ENCODE peak calls at places on chromosome 18, in six cellular contexts. One of them, this sample, is unnamed.

GRCh38 chr18:70288171-70288850 is 534 bp upstream of the SOCS6 start:
- DNase-seq in A673: peak; percentile 51
- DNase-seq in thoracic aorta: no peak
- DNase-seq in AG09309: no peak
- DNase-seq in brain microvascular endothelial cell: no peak
- DNase-seq in left lung: peak; percentile 73
- DNase-seq in this sample: no peak

GRCh38 chr18:11553098-11553940 is 56.1 kb upstream of the SLC35G4 start:
- DNase-seq in thoracic aorta: no peak
- DNase-seq in brain microvascular endothelial cell: peak; percentile 55
- DNase-seq in AG09309: no peak
- DNase-seq in left lung: no peak
- DNase-seq in A673: peak; percentile 63
- DNase-seq in this sample: peak; percentile 75

GRCh38 chr18:74282359-74283254 is 9.2 kb downstream of the CYB5A start:
- DNase-seq in brain microvascular endothelial cell: no peak
- DNase-seq in AG09309: no peak
- DNase-seq in left lung: no peak
- DNase-seq in thoracic aorta: no peak
- DNase-seq in A673: no peak
- DNase-seq in this sample: no peak

GRCh38 chr18:49565656-49566055 is 3.8 kb downstream of the LIPG start:
- DNase-seq in brain microvascular endothelial cell: no peak
- DNase-seq in thoracic aorta: no peak
- DNase-seq in left lung: no peak
- DNase-seq in AG09309: no peak
- DNase-seq in A673: no peak
- DNase-seq in this sample: no peak

GRCh38 chr18:31685097-31686082 is 1.0 kb upstream of the B4GALT6 start:
- DNase-seq in thoracic aorta: no peak
- DNase-seq in brain microvascular endothelial cell: peak; percentile 16
- DNase-seq in A673: peak; percentile 69
- DNase-seq in left lung: peak; percentile 91
- DNase-seq in AG09309: no peak
- DNase-seq in this sample: peak; percentile 95

GRCh38 chr18:43789234-43790000 is 512.1 kb upstream of the SYT4 start:
- DNase-seq in thoracic aorta: no peak
- DNase-seq in left lung: no peak
- DNase-seq in AG09309: no peak
- DNase-seq in brain microvascular endothelial cell: peak; percentile 11
- DNase-seq in A673: peak; percentile 25
- DNase-seq in this sample: no peak

GRCh38 chr18:6022840-6023239 is 127.5 kb upstream of the TMEM200C start:
- DNase-seq in thoracic aorta: no peak
- DNase-seq in brain microvascular endothelial cell: no peak
- DNase-seq in A673: no peak
- DNase-seq in left lung: no peak
- DNase-seq in AG09309: peak; percentile 14
- DNase-seq in this sample: no peak

GRCh38 chr18:75208055-75208835 is 694 bp downstream of the PTGR3 start:
- DNase-seq in left lung: peak; percentile 89
- DNase-seq in AG09309: no peak
- DNase-seq in brain microvascular endothelial cell: peak; percentile 31
- DNase-seq in thoracic aorta: no peak
- DNase-seq in A673: peak; percentile 70
- DNase-seq in this sample: peak; percentile 62

GRCh38 chr18:21735452-21736015 is 5.1 kb upstream of the MIB1 start:
- DNase-seq in left lung: no peak
- DNase-seq in thoracic aorta: no peak
- DNase-seq in AG09309: no peak
- DNase-seq in brain microvascular endothelial cell: peak; percentile 61
- DNase-seq in A673: no peak
- DNase-seq in this sample: no peak

GRCh38 chr18:68466714-68467113 is 248.2 kb downstream of the TMX3 start:
- DNase-seq in brain microvascular endothelial cell: no peak
- DNase-seq in thoracic aorta: no peak
- DNase-seq in AG09309: no peak
- DNase-seq in A673: no peak
- DNase-seq in left lung: no peak
- DNase-seq in this sample: no peak

GRCh38 chr18:44497294-44497693 is 183.4 kb upstream of the SETBP1 start:
- DNase-seq in thoracic aorta: no peak
- DNase-seq in A673: no peak
- DNase-seq in brain microvascular endothelial cell: no peak
- DNase-seq in left lung: no peak
- DNase-seq in AG09309: no peak
- DNase-seq in this sample: no peak

GRCh38 chr18:48825101-48825745 is 125.5 kb downstream of the SMAD7 start:
- DNase-seq in AG09309: no peak
- DNase-seq in left lung: no peak
- DNase-seq in thoracic aorta: no peak
- DNase-seq in A673: no peak
- DNase-seq in brain microvascular endothelial cell: no peak
- DNase-seq in this sample: no peak

GRCh38 chr18:35841283-35841682 is 131.2 kb upstream of the RMP24 start:
- DNase-seq in brain microvascular endothelial cell: no peak
- DNase-seq in A673: no peak
- DNase-seq in thoracic aorta: no peak
- DNase-seq in left lung: no peak
- DNase-seq in AG09309: no peak
- DNase-seq in this sample: peak; percentile 22

GRCh38 chr18:61888622-61889021 is 4.2 kb downstream of the RNF152 start:
- DNase-seq in brain microvascular endothelial cell: no peak
- DNase-seq in thoracic aorta: no peak
- DNase-seq in left lung: no peak
- DNase-seq in A673: no peak
- DNase-seq in AG09309: no peak
- DNase-seq in this sample: no peak

GRCh38 chr18:39271654-39272053 is 1706.1 kb upstream of the CELF4 start:
- DNase-seq in left lung: no peak
- DNase-seq in thoracic aorta: no peak
- DNase-seq in A673: no peak
- DNase-seq in AG09309: no peak
- DNase-seq in brain microvascular endothelial cell: no peak
- DNase-seq in this sample: no peak

GRCh38 chr18:21444465-21445023 is 156.0 kb downstream of the ESCO1 start:
- DNase-seq in left lung: no peak
- DNase-seq in A673: peak; percentile 55
- DNase-seq in brain microvascular endothelial cell: peak; percentile 36
- DNase-seq in AG09309: peak; percentile 24
- DNase-seq in thoracic aorta: no peak
- DNase-seq in this sample: peak; percentile 65

GRCh38 chr18:47730795-47731194 is 199.7 kb downstream of the SMAD2 start:
- DNase-seq in brain microvascular endothelial cell: peak; percentile 15
- DNase-seq in thoracic aorta: no peak
- DNase-seq in A673: no peak
- DNase-seq in left lung: no peak
- DNase-seq in AG09309: no peak
- DNase-seq in this sample: no peak

GRCh38 chr18:6498265-6498664 is 83.6 kb upstream of the L3MBTL4 start:
- DNase-seq in AG09309: no peak
- DNase-seq in left lung: no peak
- DNase-seq in A673: no peak
- DNase-seq in brain microvascular endothelial cell: no peak
- DNase-seq in thoracic aorta: no peak
- DNase-seq in this sample: no peak

GRCh38 chr18:183769-184168 is 25.4 kb downstream of the USP14 start:
- DNase-seq in A673: peak; percentile 40
- DNase-seq in AG09309: no peak
- DNase-seq in left lung: no peak
- DNase-seq in thoracic aorta: no peak
- DNase-seq in brain microvascular endothelial cell: peak; percentile 6
- DNase-seq in this sample: no peak

GRCh38 chr18:68509902-68510301 is 205.0 kb downstream of the TMX3 start:
- DNase-seq in A673: no peak
- DNase-seq in left lung: no peak
- DNase-seq in AG09309: no peak
- DNase-seq in brain microvascular endothelial cell: no peak
- DNase-seq in thoracic aorta: no peak
- DNase-seq in this sample: no peak

GRCh38 chr18:57853864-57854263 is 50.7 kb upstream of the ATP8B1 start:
- DNase-seq in left lung: no peak
- DNase-seq in AG09309: no peak
- DNase-seq in brain microvascular endothelial cell: no peak
- DNase-seq in A673: no peak
- DNase-seq in thoracic aorta: no peak
- DNase-seq in this sample: no peak

GRCh38 chr18:23331091-23331920 is 121.8 kb upstream of the RIOK3 start:
- DNase-seq in brain microvascular endothelial cell: no peak
- DNase-seq in AG09309: no peak
- DNase-seq in left lung: peak; percentile 80
- DNase-seq in thoracic aorta: no peak
- DNase-seq in A673: no peak
- DNase-seq in this sample: no peak

GRCh38 chr18:28127763-28128737 is 48.9 kb downstream of the CDH2 start:
- DNase-seq in left lung: no peak
- DNase-seq in A673: no peak
- DNase-seq in AG09309: no peak
- DNase-seq in brain microvascular endothelial cell: no peak
- DNase-seq in thoracic aorta: no peak
- DNase-seq in this sample: no peak

GRCh38 chr18:79006106-79006795 is 26.6 kb downstream of the SALL3 start:
- DNase-seq in AG09309: no peak
- DNase-seq in left lung: peak; percentile 72
- DNase-seq in brain microvascular endothelial cell: no peak
- DNase-seq in thoracic aorta: no peak
- DNase-seq in A673: no peak
- DNase-seq in this sample: no peak

GRCh38 chr18:24400587-24400986 is 3.0 kb upstream of the OSBPL1A start:
- DNase-seq in left lung: no peak
- DNase-seq in A673: no peak
- DNase-seq in thoracic aorta: no peak
- DNase-seq in AG09309: no peak
- DNase-seq in brain microvascular endothelial cell: no peak
- DNase-seq in this sample: no peak

GRCh38 chr18:24404591-24404990 is 7.0 kb upstream of the OSBPL1A start:
- DNase-seq in A673: no peak
- DNase-seq in left lung: no peak
- DNase-seq in AG09309: no peak
- DNase-seq in thoracic aorta: no peak
- DNase-seq in brain microvascular endothelial cell: no peak
- DNase-seq in this sample: no peak

GRCh38 chr18:24398515-24398914 is 891 bp upstream of the OSBPL1A start:
- DNase-seq in thoracic aorta: no peak
- DNase-seq in left lung: no peak
- DNase-seq in brain microvascular endothelial cell: peak; percentile 20
- DNase-seq in A673: peak; percentile 35
- DNase-seq in AG09309: peak; percentile 20
- DNase-seq in this sample: no peak

GRCh38 chr18:24403076-24403475 is 5.5 kb upstream of the OSBPL1A start:
- DNase-seq in thoracic aorta: no peak
- DNase-seq in left lung: no peak
- DNase-seq in AG09309: no peak
- DNase-seq in A673: no peak
- DNase-seq in brain microvascular endothelial cell: no peak
- DNase-seq in this sample: no peak

DNA sequence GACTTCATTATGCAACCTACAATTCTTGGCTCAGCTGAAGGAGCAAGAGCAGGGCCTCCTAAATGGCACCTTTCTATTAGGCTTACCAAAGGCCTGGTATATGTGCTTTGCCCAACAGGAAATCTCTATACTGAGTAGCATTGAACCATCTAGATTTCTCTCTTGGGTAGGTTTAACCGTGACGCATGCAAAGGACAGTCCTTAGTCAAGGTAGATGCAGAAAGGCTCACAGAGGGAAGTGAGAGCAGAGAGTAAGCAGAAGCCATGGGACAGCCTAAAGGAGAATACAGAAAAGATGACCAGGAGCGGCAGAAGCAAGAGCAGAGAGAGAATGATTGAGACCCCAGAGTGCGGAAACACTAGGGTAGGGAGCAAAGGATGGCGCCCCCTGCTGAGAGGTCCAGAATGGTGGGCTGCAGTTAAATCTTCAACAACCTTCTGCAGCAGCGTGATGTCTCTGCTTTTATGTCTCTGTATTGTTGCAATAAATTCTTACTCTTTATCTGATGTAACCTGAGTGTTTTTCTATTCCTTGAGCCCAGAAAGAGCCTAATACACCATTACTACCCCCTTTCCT is 4.7 kb upstream of the OSBPL1A start:
- DNase-seq in brain microvascular endothelial cell: no peak
- DNase-seq in thoracic aorta: no peak
- DNase-seq in A673: no peak
- DNase-seq in AG09309: no peak
- DNase-seq in left lung: no peak
- DNase-seq in this sample: no peak
- TF ChIP-seq CTCF in brain microvascular endothelial cell: peak; percentile 48
- TF ChIP-seq CTCF in thoracic aorta: no peak
- TF ChIP-seq CTCF in A673: peak; percentile 42
- TF ChIP-seq CTCF in AG09309: peak; percentile 6
- TF ChIP-seq CTCF in left lung: peak; percentile 20
- TF ChIP-seq CTCF in this sample: peak; percentile 13

GRCh38 chr18:58861353-58861752 is 3.3 kb upstream of the ZNF532 start:
- DNase-seq in left lung: no peak
- DNase-seq in AG09309: no peak
- DNase-seq in thoracic aorta: no peak
- DNase-seq in A673: no peak
- DNase-seq in brain microvascular endothelial cell: no peak
- DNase-seq in this sample: no peak
- H3K4me3 ChIP-seq in left lung: no peak overlapping the region
- H3K4me3 ChIP-seq in AG09309: no peak overlapping the region
- H3K4me3 ChIP-seq in thoracic aorta: peak overlapping the region; percentile 24
- H3K4me3 ChIP-seq in A673: no peak overlapping the region
- H3K4me3 ChIP-seq in brain microvascular endothelial cell: no peak overlapping the region
- H3K4me3 ChIP-seq in this sample: no peak overlapping the region

GRCh38 chr18:9682572-9682971 is 25.5 kb upstream of the RAB31 start:
- DNase-seq in AG09309: no peak
- DNase-seq in left lung: no peak
- DNase-seq in A673: no peak
- DNase-seq in thoracic aorta: no peak
- DNase-seq in brain microvascular endothelial cell: no peak
- DNase-seq in this sample: no peak

GRCh38 chr18:9684901-9685738 is 23.0 kb upstream of the RAB31 start:
- DNase-seq in A673: no peak
- DNase-seq in AG09309: no peak
- DNase-seq in brain microvascular endothelial cell: no peak
- DNase-seq in left lung: no peak
- DNase-seq in thoracic aorta: no peak
- DNase-seq in this sample: peak; percentile 9

GRCh38 chr18:9688036-9688741 is 19.9 kb upstream of the RAB31 start:
- DNase-seq in AG09309: no peak
- DNase-seq in A673: no peak
- DNase-seq in thoracic aorta: no peak
- DNase-seq in brain microvascular endothelial cell: peak; percentile 75
- DNase-seq in left lung: no peak
- DNase-seq in this sample: no peak

GRCh38 chr18:9681217-9681616 is 26.9 kb upstream of the RAB31 start:
- DNase-seq in thoracic aorta: no peak
- DNase-seq in brain microvascular endothelial cell: no peak
- DNase-seq in AG09309: no peak
- DNase-seq in left lung: no peak
- DNase-seq in A673: no peak
- DNase-seq in this sample: no peak

GRCh38 chr18:9683418-9684396 is 24.4 kb upstream of the RAB31 start:
- DNase-seq in brain microvascular endothelial cell: peak; percentile 68
- DNase-seq in thoracic aorta: no peak
- DNase-seq in AG09309: no peak
- DNase-seq in A673: peak; percentile 70
- DNase-seq in left lung: no peak
- DNase-seq in this sample: no peak
- TF ChIP-seq CTCF in brain microvascular endothelial cell: peak; percentile 81
- TF ChIP-seq CTCF in thoracic aorta: peak; percentile 23
- TF ChIP-seq CTCF in AG09309: peak; percentile 77
- TF ChIP-seq CTCF in A673: peak; percentile 53
- TF ChIP-seq CTCF in left lung: no peak
- TF ChIP-seq CTCF in this sample: peak; percentile 6

GRCh38 chr18:77005651-77006195 is 126.9 kb downstream of the MBP start:
- DNase-seq in brain microvascular endothelial cell: no peak
- DNase-seq in AG09309: no peak
- DNase-seq in thoracic aorta: no peak
- DNase-seq in A673: no peak
- DNase-seq in left lung: no peak
- DNase-seq in this sample: no peak
- H3K4me3 ChIP-seq in brain microvascular endothelial cell: no peak overlapping the region
- H3K4me3 ChIP-seq in AG09309: no peak overlapping the region
- H3K4me3 ChIP-seq in thoracic aorta: no peak overlapping the region
- H3K4me3 ChIP-seq in A673: no peak overlapping the region
- H3K4me3 ChIP-seq in left lung: no peak overlapping the region
- H3K4me3 ChIP-seq in this sample: no peak overlapping the region

This sample was measured in GM12865.